ENCODE peak calls at places on chromosomes 1 and 21, in four cellular contexts. One of them, this sample, is unnamed.

GRCh38 chr1:29579821-29580425 is 343.6 kb downstream of the PTPRU start:
- DNase-seq in K562: no peak
- DNase-seq in HCT116: peak; percentile 21
- DNase-seq in HepG2: peak; percentile 4
- DNase-seq in this sample: no peak

GRCh38 chr1:228937351-228937750 is 202.1 kb downstream of the RHOU start:
- DNase-seq in K562: no peak
- DNase-seq in HCT116: no peak
- DNase-seq in HepG2: no peak
- DNase-seq in this sample: no peak

GRCh38 chr1:113286156-113286555 is 104.2 kb upstream of the MAGI3 start:
- DNase-seq in K562: no peak
- DNase-seq in HCT116: no peak
- DNase-seq in HepG2: no peak
- DNase-seq in this sample: no peak

GRCh38 chr1:18109058-18109755 is 1.6 kb downstream of the IGSF21 start:
- DNase-seq in K562: no peak
- DNase-seq in HCT116: no peak
- DNase-seq in HepG2: no peak
- DNase-seq in this sample: peak; percentile 61

GRCh38 chr1:217135569-217135915 is 412.3 kb upstream of the ESRRG start:
- DNase-seq in K562: no peak
- DNase-seq in HCT116: no peak
- DNase-seq in HepG2: no peak
- DNase-seq in this sample: peak; percentile 74

GRCh38 chr1:86429830-86430229 is 5.9 kb downstream of the CLCA2 start:
- DNase-seq in K562: no peak
- DNase-seq in HCT116: no peak
- DNase-seq in HepG2: no peak
- DNase-seq in this sample: no peak

GRCh38 chr1:178543291-178543609 is 30.3 kb downstream of the TEX35 start:
- DNase-seq in K562: no peak
- DNase-seq in HCT116: no peak
- DNase-seq in HepG2: no peak
- DNase-seq in this sample: no peak

GRCh38 chr21:25709684-25710265 is 24.9 kb downstream of the ATP5PF start:
- DNase-seq in K562: no peak
- DNase-seq in HCT116: no peak
- DNase-seq in HepG2: no peak
- DNase-seq in this sample: no peak

GRCh38 chr21:33751533-33751932 is 109.2 kb downstream of the ITSN1 start:
- DNase-seq in K562: no peak
- DNase-seq in HCT116: no peak
- DNase-seq in HepG2: no peak
- DNase-seq in this sample: no peak

GRCh38 chr1:109240158-109241152 is 8.9 kb upstream of the CELSR2 start:
- DNase-seq in K562: peak; percentile 51
- DNase-seq in HCT116: no peak
- DNase-seq in HepG2: no peak
- DNase-seq in this sample: no peak

GRCh38 chr21:39189857-39190604 is 6.8 kb upstream of the PSMG1 start:
- DNase-seq in K562: no peak
- DNase-seq in HCT116: no peak
- DNase-seq in HepG2: no peak
- DNase-seq in this sample: no peak

GRCh38 chr1:3857791-3858129 is 484 bp downstream of the DFFB start:
- DNase-seq in K562: no peak
- DNase-seq in HCT116: no peak
- DNase-seq in HepG2: no peak
- DNase-seq in this sample: no peak

GRCh38 chr1:115764541-115764940 is 4.0 kb downstream of the CASQ2 start:
- DNase-seq in K562: peak; percentile 24
- DNase-seq in HCT116: peak; percentile 34
- DNase-seq in HepG2: peak; percentile 57
- DNase-seq in this sample: no peak

GRCh38 chr1:22619252-22619651 is 17.2 kb upstream of the C1QA start:
- DNase-seq in K562: no peak
- DNase-seq in HCT116: no peak
- DNase-seq in HepG2: no peak
- DNase-seq in this sample: no peak

GRCh38 chr21:45104560-45104959 is 30.2 kb downstream of the ADARB1 start:
- DNase-seq in K562: no peak
- DNase-seq in HCT116: no peak
- DNase-seq in HepG2: no peak
- DNase-seq in this sample: no peak

GRCh38 chr1:2310332-2311183 is 80.8 kb downstream of the MORN1 start:
- DNase-seq in K562: no peak
- DNase-seq in HCT116: no peak
- DNase-seq in HepG2: no peak
- DNase-seq in this sample: no peak
- TF ChIP-seq FOSL1 in K562: no peak
- TF ChIP-seq FOSL1 in HCT116: no peak
- TF ChIP-seq FOSL1 in HepG2: no peak
- TF ChIP-seq FOSL1 in this sample: no peak

GRCh38 chr1:226738995-226739695 is at the start of gene ITPKB:
- DNase-seq in K562: no peak
- DNase-seq in HCT116: no peak
- DNase-seq in HepG2: no peak
- DNase-seq in this sample: peak; percentile 54
- TF ChIP-seq FOSL1 in K562: no peak
- TF ChIP-seq FOSL1 in HCT116: no peak
- TF ChIP-seq FOSL1 in HepG2: no peak
- TF ChIP-seq FOSL1 in this sample: no peak

GRCh38 chr21:42256316-42256715 is 37.4 kb downstream of the ABCG1 start:
- DNase-seq in K562: no peak
- DNase-seq in HCT116: no peak
- DNase-seq in HepG2: no peak
- DNase-seq in this sample: no peak
- TF ChIP-seq FOSL1 in K562: no peak
- TF ChIP-seq FOSL1 in HCT116: no peak
- TF ChIP-seq FOSL1 in HepG2: no peak
- TF ChIP-seq FOSL1 in this sample: no peak

DNA sequence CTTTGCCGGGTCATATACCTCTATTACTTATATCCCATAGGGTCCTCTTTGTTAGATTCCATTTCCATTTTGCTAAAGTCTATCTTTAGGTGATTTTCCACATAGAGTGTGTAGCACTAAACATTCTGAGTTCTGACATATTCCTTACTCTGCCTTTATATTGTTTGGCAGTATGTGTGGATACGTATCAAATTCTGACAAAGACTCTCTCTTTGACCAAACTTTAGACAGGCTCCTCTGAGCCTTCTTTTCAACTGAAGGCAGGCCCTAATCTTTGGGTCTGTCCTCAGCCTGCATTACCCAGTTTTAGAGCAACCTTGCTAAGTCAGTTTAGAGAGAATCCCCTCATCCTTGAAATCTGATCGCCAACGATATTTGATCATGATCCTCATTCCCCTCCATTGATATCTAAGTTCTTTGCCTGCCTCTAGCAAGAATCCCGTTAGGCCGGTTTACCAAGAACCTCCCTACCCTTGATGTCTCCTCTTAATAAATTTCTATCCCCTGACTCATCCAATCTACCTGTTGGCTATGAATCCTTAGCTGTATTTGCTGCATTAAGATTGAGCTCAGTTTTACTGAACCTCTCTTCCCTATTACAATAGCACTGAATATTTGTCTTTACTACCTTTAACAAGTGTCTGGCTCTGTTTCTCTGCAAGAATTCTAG is 10.4 kb upstream of the PPT1 start:
- DNase-seq in K562: no peak
- DNase-seq in HCT116: peak; percentile 80
- DNase-seq in HepG2: no peak
- DNase-seq in this sample: no peak
- TF ChIP-seq FOSL1 in K562: no peak
- TF ChIP-seq FOSL1 in HCT116: peak; percentile 91
- TF ChIP-seq FOSL1 in HepG2: no peak
- TF ChIP-seq FOSL1 in this sample: no peak

GRCh38 chr1:243367314-243367713 is 111.5 kb downstream of the SDCCAG8 start:
- DNase-seq in K562: no peak
- DNase-seq in HCT116: no peak
- DNase-seq in HepG2: no peak
- DNase-seq in this sample: no peak
- TF ChIP-seq FOSL1 in K562: no peak
- TF ChIP-seq FOSL1 in HCT116: no peak
- TF ChIP-seq FOSL1 in HepG2: no peak
- TF ChIP-seq FOSL1 in this sample: no peak

GRCh38 chr1:214446772-214447556 is 104.4 kb downstream of the PTPN14 start:
- DNase-seq in K562: no peak
- DNase-seq in HCT116: peak; percentile 93
- DNase-seq in HepG2: peak; percentile 85
- DNase-seq in this sample: peak; percentile 82
- TF ChIP-seq FOSL1 in K562: no peak
- TF ChIP-seq FOSL1 in HCT116: peak; percentile 99
- TF ChIP-seq FOSL1 in HepG2: no peak
- TF ChIP-seq FOSL1 in this sample: no peak

GRCh38 chr1:1623631-1624442 is 8.1 kb upstream of the MMP23B start:
- DNase-seq in K562: no peak
- DNase-seq in HCT116: no peak
- DNase-seq in HepG2: no peak
- DNase-seq in this sample: no peak

GRCh38 chr1:1623181-1623630 is 7.9 kb downstream of the MIB2 start:
- DNase-seq in K562: no peak
- DNase-seq in HCT116: no peak
- DNase-seq in HepG2: no peak
- DNase-seq in this sample: no peak

GRCh38 chr1:1625404-1625775 is 6.6 kb upstream of the MMP23B start:
- DNase-seq in K562: no peak
- DNase-seq in HCT116: no peak
- DNase-seq in HepG2: no peak
- DNase-seq in this sample: no peak

GRCh38 chr1:1625824-1626206 is 6.2 kb upstream of the MMP23B start:
- DNase-seq in K562: no peak
- DNase-seq in HCT116: no peak
- DNase-seq in HepG2: no peak
- DNase-seq in this sample: no peak

DNA sequence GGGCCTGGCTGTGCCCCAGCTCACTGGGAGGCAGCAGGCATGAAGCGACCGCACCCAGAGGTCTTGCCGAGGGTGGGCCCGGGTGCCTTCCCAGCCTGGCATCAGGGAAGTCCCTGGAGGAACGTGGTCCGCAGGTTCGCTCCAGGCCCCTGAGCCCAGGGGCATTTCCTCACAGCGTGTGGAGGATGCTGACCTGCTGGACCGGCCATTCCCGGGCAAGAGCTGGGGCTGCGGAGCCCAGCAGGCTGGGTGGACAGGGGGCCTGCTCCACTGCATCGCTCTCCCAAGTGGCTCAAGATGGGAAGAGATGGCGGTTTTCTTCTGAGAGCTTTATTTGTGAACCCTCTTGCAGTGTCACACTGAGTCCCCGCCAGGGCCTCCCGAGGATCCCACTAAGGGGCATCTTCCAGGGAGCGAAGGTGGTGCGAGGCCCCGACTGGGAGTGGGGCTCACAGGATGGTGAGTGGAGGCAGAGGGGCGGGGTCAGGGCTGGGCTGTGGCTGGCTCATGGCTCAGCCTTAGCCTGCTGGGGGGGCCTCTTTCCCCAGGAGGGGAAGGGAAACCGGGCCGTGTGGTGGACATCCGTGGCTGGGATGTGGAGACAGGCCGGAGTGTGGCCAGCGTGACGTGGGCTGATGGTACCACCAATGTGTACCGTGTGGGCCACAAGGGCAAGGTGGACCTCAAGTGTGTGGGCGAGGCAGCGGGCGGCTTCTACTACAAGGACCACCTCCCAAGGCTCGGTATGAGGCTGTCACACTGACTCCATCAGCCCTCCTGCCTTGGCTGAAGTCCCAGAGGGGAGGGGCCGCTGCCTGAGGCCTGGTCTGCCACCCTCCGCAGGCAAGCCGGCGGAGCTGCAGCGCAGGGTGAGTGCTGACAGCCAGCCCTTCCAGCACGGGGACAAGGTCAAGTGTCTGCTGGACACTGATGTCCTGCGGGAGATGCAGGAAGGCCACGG is 7.2 kb upstream of the MMP23B start:
- DNase-seq in K562: no peak
- DNase-seq in HCT116: no peak
- DNase-seq in HepG2: no peak
- DNase-seq in this sample: no peak
- TF ChIP-seq FOSL1 in K562: no peak
- TF ChIP-seq FOSL1 in HCT116: no peak
- TF ChIP-seq FOSL1 in HepG2: no peak
- TF ChIP-seq FOSL1 in this sample: no peak

DNA sequence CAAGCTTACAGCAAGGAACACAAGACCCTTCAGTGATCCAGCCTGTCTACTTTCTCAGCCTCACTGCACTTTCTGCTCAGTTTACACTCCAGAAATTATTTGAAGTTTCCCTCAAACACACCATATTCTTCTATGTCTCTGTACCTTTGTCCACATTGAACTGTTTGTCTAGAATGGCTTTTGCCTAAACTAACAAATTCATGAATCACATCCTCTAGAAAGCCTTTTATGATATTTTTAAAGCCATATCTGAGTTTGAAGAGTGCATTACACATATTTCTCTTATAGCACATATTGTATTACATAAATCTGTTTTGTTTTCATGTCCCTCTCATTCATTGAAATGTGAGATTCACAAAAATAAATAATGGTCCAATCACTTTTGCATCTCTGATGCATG is 446.0 kb upstream of the ZRANB2 start:
- DNase-seq in K562: no peak
- DNase-seq in HCT116: no peak
- DNase-seq in HepG2: no peak
- DNase-seq in this sample: no peak
- TF ChIP-seq FOSL1 in K562: no peak
- TF ChIP-seq FOSL1 in HCT116: no peak
- TF ChIP-seq FOSL1 in HepG2: no peak
- TF ChIP-seq FOSL1 in this sample: no peak

DNA sequence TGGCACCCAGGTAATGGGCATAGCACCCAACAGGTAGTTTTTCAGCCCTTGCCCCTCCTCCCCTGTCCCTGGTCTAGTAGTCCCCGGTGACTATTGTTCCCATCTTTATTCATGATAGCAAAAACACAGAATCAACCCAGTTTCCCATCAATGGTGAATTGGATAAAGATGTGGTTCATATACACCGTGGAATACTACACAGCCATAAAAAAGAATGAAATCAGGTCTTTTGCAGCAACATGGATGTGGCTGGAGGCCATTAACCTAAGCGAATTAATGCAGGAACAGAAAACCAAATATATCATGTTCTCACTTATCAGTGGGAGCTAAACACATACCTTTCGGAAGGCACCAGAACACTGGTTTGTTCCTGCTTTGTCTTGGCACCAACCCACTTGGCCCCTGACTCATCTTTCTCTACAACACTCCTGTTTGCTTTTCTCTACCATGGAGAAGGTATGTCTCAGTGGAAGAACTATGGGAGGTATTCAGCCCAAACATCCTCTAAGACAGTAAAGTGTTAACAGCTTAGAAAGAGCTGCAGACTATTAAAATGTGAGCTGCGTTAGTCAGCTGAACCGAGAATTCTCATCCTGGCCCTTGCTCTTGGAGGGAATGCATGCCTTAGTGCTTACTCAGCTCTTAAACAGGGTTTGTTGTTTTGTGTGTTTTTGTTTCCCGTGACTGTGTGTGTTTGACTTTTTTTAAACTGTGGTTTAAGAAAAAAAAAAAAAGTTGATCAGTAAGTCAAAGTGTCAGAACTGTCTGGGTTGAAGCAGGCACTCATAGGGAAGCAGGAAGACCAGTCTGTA is 203.0 kb downstream of the TOMM20 start:
- DNase-seq in K562: no peak
- DNase-seq in HCT116: peak; percentile 46
- DNase-seq in HepG2: peak; percentile 80
- DNase-seq in this sample: peak; percentile 38
- TF ChIP-seq FOSL1 in K562: peak; percentile 54
- TF ChIP-seq FOSL1 in HCT116: peak; percentile 59
- TF ChIP-seq FOSL1 in HepG2: peak; percentile 33
- TF ChIP-seq FOSL1 in this sample: no peak

GRCh38 chr1:156893048-156893953 is at the start of gene PEAR1:
- DNase-seq in K562: no peak
- DNase-seq in HCT116: no peak
- DNase-seq in HepG2: no peak
- DNase-seq in this sample: peak; percentile 78
- TF ChIP-seq FOSL1 in K562: no peak
- TF ChIP-seq FOSL1 in HCT116: no peak
- TF ChIP-seq FOSL1 in HepG2: no peak
- TF ChIP-seq FOSL1 in this sample: no peak